ENCODE peak calls at places on chromosomes 3 and 15, in six cellular contexts. U, W, F, R, X and Q are unnamed samples.

GRCh38 chr3:52801839-52802238 is 7.2 kb downstream of the ITIH3 start:
- DNase-seq in R (no peak), X (no peak), W (no peak), U (no peak), F (no peak), Q (no peak)

GRCh38 chr3:159458010-159458409 is 530.6 kb upstream of the IL12A start:
- DNase-seq in R (no peak), U (no peak), X (no peak), W (no peak), F (no peak), Q (no peak)

GRCh38 chr3:101803152-101803782 is 24.3 kb downstream of the NXPE3 start:
- DNase-seq in X (peak; percentile 54), U (no peak), F (peak; percentile 23), R (peak; percentile 51), W (no peak), Q (no peak)

GRCh38 chr3:67875858-67876257 is 221.4 kb upstream of the SUCLG2 start:
- DNase-seq in W (no peak), F (no peak), R (no peak), X (no peak), U (no peak), Q (no peak)

GRCh38 chr15:32994810-32995424 is 199.6 kb downstream of the FMN1 start:
- DNase-seq in U (no peak), X (peak; percentile 13), F (no peak), W (no peak), R (no peak), Q (no peak)

GRCh38 chr3:31132132-31132769 is 237.8 kb upstream of the GADL1 start:
- DNase-seq in X (peak; percentile 2), W (no peak), R (no peak), F (no peak), U (no peak), Q (no peak)

GRCh38 chr15:69540622-69541021 is 88.0 kb downstream of the RPLP1 start:
- DNase-seq in R (no peak), X (no peak), W (no peak), U (no peak), F (no peak), Q (no peak)

GRCh38 chr15:100715571-100716455 is 113.4 kb downstream of the ASB7 start:
- DNase-seq in W (peak; percentile 55), X (no peak), U (peak; percentile 62), R (peak; percentile 79), F (no peak), Q (no peak)

GRCh38 chr3:183664913-183665381 is 29.5 kb downstream of the KLHL24 start:
- DNase-seq in R (no peak), W (no peak), F (no peak), U (no peak), X (no peak), Q (no peak)

GRCh38 chr15:58771621-58772235 is 626 bp downstream of the MINDY2 start:
- DNase-seq in X (peak; percentile 70), R (peak; percentile 49), F (peak; percentile 69), W (peak; percentile 40), U (no peak), Q (peak; percentile 80)

GRCh38 chr3:138941259-138941885 is 5.6 kb downstream of the FOXL2 start:
- DNase-seq in R (no peak), W (no peak), X (peak; percentile 57), F (no peak), U (no peak), Q (no peak)

GRCh38 chr3:50502584-50503423 is 630 bp downstream of the CACNA2D2 start:
- DNase-seq in F (peak; percentile 17), U (no peak), R (no peak), X (no peak), W (no peak), Q (no peak)

GRCh38 chr15:65870889-65871533 is 1.7 kb downstream of the RAB11A start:
- DNase-seq in F (no peak), W (no peak), R (no peak), U (no peak), X (peak; percentile 79), Q (no peak)

GRCh38 chr15:20348900-20349773 is 192.5 kb downstream of the GOLGA6L6 start:
- DNase-seq in F (no peak), U (no peak), R (peak; percentile 29), X (no peak), W (no peak), Q (peak; percentile 69)

GRCh38 chr15:49040151-49040550 is 6.1 kb downstream of the SECISBP2L start:
- DNase-seq in U (no peak), F (no peak), X (no peak), W (no peak), R (no peak), Q (no peak)

GRCh38 chr3:139016430-139017048 is 4.2 kb downstream of the PRR23B start:
- DNase-seq in X (no peak), R (no peak), F (no peak), U (no peak), W (no peak), Q (no peak)

GRCh38 chr3:83902842-83903241 is 1055.9 kb upstream of the CADM2 start:
- DNase-seq in R (no peak), W (no peak), U (no peak), F (no peak), X (no peak), Q (no peak)

GRCh38 chr3:189292667-189293478 is 121.1 kb downstream of the TPRG1 start:
- DNase-seq in F (no peak), R (no peak), X (no peak), U (no peak), W (no peak), Q (no peak)

GRCh38 chr3:65259946-65260345 is 572.1 kb upstream of the ADAMTS9 start:
- DNase-seq in U (no peak), R (no peak), W (no peak), X (no peak), F (no peak), Q (no peak)

DNA sequence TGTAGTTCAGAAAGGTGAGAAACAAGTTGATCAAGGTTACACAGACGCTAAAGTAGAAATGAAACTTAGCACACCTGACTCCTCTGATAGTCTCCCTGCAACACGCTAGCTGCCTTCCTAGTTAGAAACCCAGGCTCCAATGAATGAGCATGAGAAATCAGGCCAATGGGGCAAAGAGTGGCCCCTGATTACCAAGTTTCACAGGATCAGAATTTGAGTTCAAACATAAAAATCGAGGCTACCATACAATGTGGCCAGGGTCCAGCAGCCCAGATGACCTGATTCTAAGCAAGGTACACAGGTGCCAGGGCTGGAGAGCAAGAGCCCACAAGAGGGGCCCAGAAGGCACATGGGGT is 7.7 kb downstream of the PLD1 start:
- DNase-seq in W (no peak), F (no peak), R (no peak), U (no peak), X (no peak), Q (no peak)
- H3K4me1 ChIP-seq in W (peaks cover 60% of the 10 kb centered on the region), F (peaks cover 49% of the 10 kb centered on the region), R (peaks cover 6% of the 10 kb centered on the region), U (no peaks in the 10 kb centered on the region), X (peaks cover 66% of the 10 kb centered on the region), Q (peaks cover 56% of the 10 kb centered on the region)

DNA sequence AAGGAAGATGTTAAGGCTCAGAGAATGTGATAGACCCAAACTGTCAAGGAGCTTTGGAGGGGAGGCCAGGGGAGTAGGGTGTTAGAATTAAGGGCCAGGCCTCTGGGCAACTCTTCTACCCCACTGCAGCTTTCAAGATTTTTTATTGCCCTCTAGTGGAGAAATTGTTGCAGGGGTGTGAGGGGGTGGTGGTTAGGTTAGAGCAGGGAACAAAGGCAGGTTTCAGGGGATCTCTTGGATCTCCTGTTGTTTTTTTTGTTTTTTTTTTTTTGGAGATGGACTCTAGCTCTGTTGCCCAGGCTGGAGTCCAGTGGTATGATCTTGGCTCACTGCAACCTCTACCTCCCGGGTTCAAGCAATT is 1.4 kb upstream of the SEC13 start:
- DNase-seq in X (peak; percentile 41), U (no peak), R (no peak), F (no peak), W (no peak), Q (no peak)
- TF ChIP-seq CTCF in X (no peak), U (no peak), R (no peak), F (no peak), W (no peak), Q (no peak)

GRCh38 chr3:56764184-56764583 is 37.6 kb downstream of the ARHGEF3 start:
- DNase-seq in U (no peak), X (no peak), W (no peak), F (no peak), R (no peak), Q (no peak)

GRCh38 chr3:56764904-56765445 is 36.8 kb downstream of the ARHGEF3 start:
- DNase-seq in R (no peak), U (no peak), F (no peak), X (no peak), W (no peak), Q (no peak)

GRCh38 chr3:56761887-56762605 is 39.7 kb downstream of the ARHGEF3 start:
- DNase-seq in W (no peak), X (no peak), R (no peak), U (no peak), F (no peak), Q (no peak)

GRCh38 chr3:56762718-56763117 is 39.0 kb downstream of the ARHGEF3 start:
- DNase-seq in R (no peak), W (no peak), F (no peak), X (no peak), U (no peak), Q (no peak)

DNA sequence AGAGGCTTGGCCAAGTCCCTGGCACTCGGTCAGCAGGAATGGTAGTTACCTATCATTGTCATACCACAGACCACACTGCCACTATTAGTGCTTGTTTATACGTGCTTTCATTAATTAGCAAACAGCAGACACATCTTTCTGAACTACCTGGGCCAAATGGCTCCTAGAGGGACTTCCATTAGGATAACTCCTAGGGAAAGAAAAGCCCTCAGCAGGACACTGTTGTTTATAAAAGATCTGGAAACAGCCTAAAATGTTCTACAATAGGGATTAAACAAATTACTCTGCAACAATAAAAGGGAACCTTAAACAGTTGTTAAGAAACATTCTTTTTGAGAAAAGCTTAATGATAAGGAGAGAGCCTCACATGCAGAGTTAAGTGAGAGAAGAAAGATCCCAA is 38.5 kb downstream of the ARHGEF3 start:
- DNase-seq in F (no peak), X (no peak), U (no peak), W (no peak), R (no peak), Q (no peak)
- H3K4me3 ChIP-seq in F (no peak overlapping the region), X (no peak overlapping the region), U (no peak overlapping the region), W (no peak overlapping the region), R (no peak overlapping the region), Q (no peak overlapping the region)

GRCh38 chr15:36903195-36903594 is 197.2 kb downstream of the MEIS2 start:
- DNase-seq in U (no peak), X (no peak), R (no peak), W (no peak), F (no peak), Q (no peak)
- H3K4me1 ChIP-seq in U (no peaks in the 10 kb centered on the region), X (peaks cover 18% of the 10 kb centered on the region), R (peaks cover 4% of the 10 kb centered on the region), W (peaks cover 41% of the 10 kb centered on the region), F (no peaks in the 10 kb centered on the region), Q (no peaks in the 10 kb centered on the region)

DNA sequence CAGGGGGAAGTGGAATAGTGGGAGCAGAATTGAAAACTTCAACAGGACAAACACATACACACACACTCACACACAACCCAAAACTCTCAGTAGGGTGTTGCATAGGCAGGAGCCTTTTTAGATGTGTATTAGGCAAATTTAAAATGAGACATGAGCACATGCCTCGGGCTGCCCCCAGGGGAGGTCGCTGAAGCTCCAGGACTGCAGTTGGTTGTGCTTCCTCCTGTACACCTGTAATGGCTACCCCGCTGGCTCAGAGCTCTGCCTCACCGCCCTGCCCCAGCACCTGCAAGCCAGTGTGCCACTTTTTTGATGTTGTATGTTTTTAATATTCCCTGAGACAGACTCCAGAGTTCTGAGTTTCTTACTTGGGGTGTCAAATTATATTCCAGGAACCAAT is 303.4 kb upstream of the NR2E3 start:
- DNase-seq in F (no peak), X (no peak), U (no peak), R (no peak), W (no peak), Q (no peak)
- TF ChIP-seq CTCF in F (no peak), X (no peak), U (no peak), R (no peak), W (no peak), Q (no peak)

GRCh38 chr3:195440379-195440778 is 2.4 kb downstream of the ACAP2 start:
- DNase-seq in W (no peak), U (no peak), X (no peak), F (no peak), R (no peak), Q (no peak)
- H3K4me3 ChIP-seq in W (no peak overlapping the region), U (no peak overlapping the region), X (no peak overlapping the region), F (no peak overlapping the region), R (no peak overlapping the region), Q (no peak overlapping the region)